ENCODE peak calls at places on chromosome 12, in six cellular contexts. B is heart left ventricle, R is tibial nerve, J is lower leg skin, C is stomach, V is IMR-90. W is an unnamed sample.
A peak's percentile ranks its signal among the peaks of the same experiment; 100 is the strongest.

GRCh38 chr12:41795910-41796309 is 348.8 kb downstream of the GXYLT1 start:
- DNase-seq in C (no peak), J (no peak), R (no peak), V (no peak), B (no peak), W (no peak)

GRCh38 chr12:14716848-14717444 is 20.5 kb upstream of the GUCY2C start:
- DNase-seq in J (peak; percentile 19), R (peak; percentile 44), V (peak; percentile 37), C (peak; percentile 38), B (no peak), W (peak; percentile 8)

GRCh38 chr12:42666671-42667243 is 77.2 kb upstream of the PRICKLE1 start:
- DNase-seq in C (peak; percentile 49), J (no peak), V (peak; percentile 81), R (no peak), B (no peak), W (no peak)

GRCh38 chr12:9971158-9971557 is at the start of gene CLEC12A:
- DNase-seq in B (no peak), V (no peak), R (no peak), J (no peak), C (no peak), W (no peak)

GRCh38 chr12:94714378-94714777 is 64.0 kb upstream of the TMCC3 start:
- DNase-seq in B (no peak), C (no peak), J (no peak), V (peak; percentile 34), R (no peak), W (peak; percentile 61)

GRCh38 chr12:70982286-70982685 is 61.7 kb upstream of the PTPRR start:
- DNase-seq in J (no peak), B (no peak), R (no peak), C (no peak), V (peak; percentile 38), W (no peak)

GRCh38 chr12:47801170-47801903 is 18.4 kb downstream of the HDAC7 start:
- DNase-seq in R (no peak), B (peak; percentile 73), J (no peak), V (no peak), C (no peak), W (no peak)

GRCh38 chr12:27382126-27382795 is 49.6 kb downstream of the BMAL2 start:
- DNase-seq in B (no peak), R (no peak), V (no peak), C (no peak), J (no peak), W (no peak)

GRCh38 chr12:106300761-106301160 is 1.8 kb upstream of the TCP11L2 start:
- DNase-seq in B (no peak), J (no peak), V (no peak), R (no peak), C (no peak), W (no peak)

GRCh38 chr12:26971963-26972362 is 33.7 kb downstream of the FGFR1OP2 start:
- DNase-seq in V (no peak), R (no peak), B (no peak), C (no peak), J (no peak), W (no peak)

GRCh38 chr12:81874166-81874565 is 115.0 kb upstream of the PPFIA2 start:
- DNase-seq in B (no peak), V (no peak), R (no peak), J (no peak), C (no peak), W (no peak)

GRCh38 chr12:101841069-101841468 is 10.3 kb upstream of the GNPTAB start:
- DNase-seq in J (no peak), C (no peak), V (no peak), R (no peak), B (no peak), W (no peak)

GRCh38 chr12:34291426-34291901 is 269.2 kb downstream of the ALG10 start:
- DNase-seq in C (no peak), J (no peak), R (no peak), B (peak; percentile 20), V (no peak), W (no peak)

GRCh38 chr12:30822385-30823139 is 67.8 kb upstream of the CAPRIN2 start:
- DNase-seq in B (peak; percentile 84), J (peak; percentile 26), C (peak; percentile 79), V (peak; percentile 10), R (peak; percentile 47), W (no peak)

GRCh38 chr12:49648722-49649032 is 25.3 kb downstream of the PRPF40B start:
- DNase-seq in C (no peak), R (no peak), B (no peak), J (no peak), V (no peak), W (no peak)

GRCh38 chr12:117577122-117577657 is 215.8 kb upstream of the NOS1 start:
- DNase-seq in B (no peak), V (no peak), C (no peak), R (no peak), J (no peak), W (no peak)

GRCh38 chr12:49707812-49708147 is 575 bp upstream of the FMNL3 start:
- DNase-seq in B (no peak), C (no peak), V (no peak), J (no peak), R (no peak), W (no peak)

GRCh38 chr12:111766608-111767361 is at the start of gene ALDH2:
- DNase-seq in J (no peak), V (peak; percentile 43), R (peak; percentile 70), C (peak; percentile 83), B (peak; percentile 89), W (no peak)

GRCh38 chr12:2691001-2691339 is 103.8 kb upstream of the FKBP4 start:
- DNase-seq in J (no peak), V (peak; percentile 7), R (no peak), C (no peak), B (no peak), W (no peak)

GRCh38 chr12:130366159-130366558 is 28.5 kb downstream of the PIWIL1 start:
- DNase-seq in J (no peak), R (no peak), C (no peak), V (no peak), B (no peak), W (no peak)

GRCh38 chr12:130367003-130367402 is 29.3 kb downstream of the PIWIL1 start:
- DNase-seq in C (no peak), R (no peak), B (no peak), V (no peak), J (no peak), W (no peak)

GRCh38 chr12:130362060-130362459 is 24.4 kb downstream of the PIWIL1 start:
- DNase-seq in C (no peak), B (no peak), V (no peak), J (no peak), R (no peak), W (no peak)

GRCh38 chr12:130367523-130367922 is 29.8 kb downstream of the PIWIL1 start:
- DNase-seq in V (no peak), R (no peak), B (no peak), J (no peak), C (no peak), W (no peak)

DNA sequence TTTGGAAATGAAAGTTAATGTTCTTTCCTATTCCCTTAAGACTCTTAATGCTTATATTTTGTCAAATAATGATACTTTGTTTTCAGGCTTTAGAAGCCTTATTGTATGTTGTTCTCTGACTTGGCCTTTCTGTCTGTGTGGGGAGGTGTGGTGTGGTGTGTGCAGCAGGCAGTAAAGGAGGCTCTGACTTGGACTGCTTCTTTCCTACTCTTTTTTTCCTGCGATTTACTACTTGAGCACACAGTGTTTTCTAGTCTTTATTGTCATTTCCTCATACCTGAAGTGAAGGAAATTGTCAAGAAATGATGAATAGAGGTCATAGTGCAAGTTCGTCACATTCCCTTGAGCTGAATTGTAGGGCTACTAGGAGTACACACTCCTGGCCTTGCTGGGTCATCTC is 26.9 kb downstream of the PIWIL1 start:
- DNase-seq in J (no peak), C (no peak), B (no peak), V (no peak), R (no peak), W (no peak)
- TF ChIP-seq POLR2A in J (no peak), C (no peak), B (no peak), V (no peak), R (no peak), W (no peak)

DNA sequence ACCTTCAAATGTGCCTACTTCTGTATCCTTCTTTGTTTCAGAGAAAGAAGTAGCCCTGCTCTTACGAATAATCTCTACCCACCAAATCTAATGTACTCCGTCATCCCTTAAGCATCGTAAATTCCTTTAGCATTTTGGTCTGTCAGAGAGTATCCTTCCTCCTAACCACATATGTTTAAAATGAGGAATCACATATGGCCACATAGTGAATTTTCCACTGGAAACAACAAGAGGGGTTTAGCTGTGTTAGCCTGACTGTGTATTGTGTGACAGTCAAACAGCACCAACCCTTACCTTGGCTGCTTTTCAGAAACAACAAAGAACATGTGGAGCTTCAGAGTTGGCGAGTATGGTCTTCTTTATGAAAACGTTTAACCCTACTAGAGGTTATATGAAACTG is 5.5 kb downstream of the LUM start:
- DNase-seq in B (no peak), R (no peak), V (no peak), C (no peak), J (no peak), W (no peak)
- TF ChIP-seq POLR2A in B (no peak), R (no peak), V (no peak), C (no peak), J (no peak), W (no peak)

GRCh38 chr12:53561590-53561953 is 54.3 kb upstream of the NPFF start:
- DNase-seq in V (peak; percentile 92), B (no peak), J (no peak), R (no peak), C (no peak), W (peak; percentile 51)

GRCh38 chr12:53563452-53563851 is 56.2 kb upstream of the NPFF start:
- DNase-seq in V (no peak), C (no peak), B (no peak), J (no peak), R (no peak), W (no peak)

GRCh38 chr12:53560386-53560785 is 53.1 kb upstream of the NPFF start:
- DNase-seq in J (no peak), B (no peak), V (peak; percentile 66), R (no peak), C (no peak), W (no peak)

GRCh38 chr12:53558631-53559030 is 51.3 kb upstream of the NPFF start:
- DNase-seq in V (no peak), B (no peak), J (no peak), R (no peak), C (no peak), W (no peak)

DNA sequence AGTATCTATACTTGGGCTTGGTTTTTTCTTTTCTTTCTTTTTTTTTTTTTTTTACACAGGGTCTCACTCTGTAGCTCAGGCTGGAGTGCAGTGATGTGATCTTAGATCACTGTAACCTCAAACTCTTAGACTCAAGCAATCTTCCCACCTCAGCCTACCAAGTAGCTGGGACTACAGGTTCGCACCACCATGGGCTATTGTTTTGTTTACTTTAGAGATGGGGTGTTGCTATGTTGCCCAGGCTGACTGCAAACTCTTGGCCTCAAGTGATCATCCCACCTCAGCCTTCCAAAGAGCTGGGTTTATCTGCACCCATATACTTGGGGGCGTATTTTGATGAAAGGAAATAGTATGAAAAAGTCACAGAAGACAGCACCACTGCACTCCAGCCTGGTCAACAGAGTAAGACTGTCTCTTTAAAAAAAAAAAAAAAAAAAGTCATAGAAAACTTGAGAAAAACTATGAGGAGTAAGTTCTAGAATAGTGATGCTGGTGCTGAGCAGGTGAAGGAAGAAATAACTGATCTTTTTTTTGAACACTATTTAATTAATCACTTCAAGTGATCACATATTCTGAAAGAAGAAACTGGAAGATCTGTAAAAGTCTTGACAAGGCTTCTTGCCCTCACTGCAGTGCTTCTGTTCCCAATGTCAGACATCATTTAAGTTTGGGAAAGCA is 53.8 kb upstream of the NPFF start:
- DNase-seq in C (no peak), R (no peak), J (no peak), V (no peak), B (no peak), W (no peak)
- TF ChIP-seq POLR2A in C (no peak), R (no peak), J (no peak), V (no peak), B (no peak), W (no peak)

GRCh38 chr12:45991289-45992249 is 1.2 kb upstream of the SCAF11 start:
- DNase-seq in R (peak; percentile 54), J (peak; percentile 77), B (peak; percentile 91), C (peak; percentile 75), V (peak; percentile 43), W (peak; percentile 58)
- TF ChIP-seq POLR2A in R (peak; percentile 26), J (no peak), B (peak; percentile 76), C (no peak), V (peak; percentile 30), W (peak; percentile 84)

W was measured in H54.